ENCODE peak calls at places on chromosomes 16 and 17, in seven cellular contexts. J is GM13977, Z is glutamatergic neuron, O is nephron progenitor cell, I is OCI-LY7, D is GM03348, V is posterior cingulate gyrus. Y is an unnamed sample.

GRCh38 chr16:80627108-80627507 is 86.3 kb downstream of the DYNLRB2 start:
- DNase-seq in J (peak), Z (no peak), O (no peak), I (no peak), D (no peak), V (no peak), Y (no peak)

GRCh38 chr16:67547423-67548264 is 14.7 kb upstream of the CTCF start:
- DNase-seq in J (peak), Z (no peak), O (no peak), I (peak), D (no peak), V (no peak), Y (peak)

GRCh38 chr17:74419862-74420492 is 11.9 kb upstream of the GPRC5C start:
- DNase-seq in J (no peak), Z (no peak), O (no peak), I (no peak), D (no peak), V (no peak), Y (no peak)

GRCh38 chr16:69013991-69014390 is 91.5 kb upstream of the HAS3 start:
- DNase-seq in J (no peak), Z (no peak), O (no peak), I (no peak), D (no peak), V (no peak), Y (no peak)

GRCh38 chr17:16398270-16399267 is 16.8 kb upstream of the TRPV2 start:
- DNase-seq in J (peak), Z (no peak), O (no peak), I (peak), D (no peak), V (no peak), Y (no peak)

GRCh38 chr17:39027037-39027436 is 59.8 kb upstream of the FBXO47 start:
- DNase-seq in J (peak), Z (peak), O (peak), I (no peak), D (peak), V (no peak), Y (no peak)

GRCh38 chr16:1960665-1961630 is 1.6 kb downstream of the NDUFB10 start:
- DNase-seq in J (no peak), Z (peak), O (no peak), I (peak), D (no peak), V (no peak), Y (no peak)

GRCh38 chr17:80751460-80752368 is 207.1 kb downstream of the RPTOR start:
- DNase-seq in J (no peak), Z (no peak), O (no peak), I (no peak), D (peak), V (no peak), Y (no peak)

GRCh38 chr16:65572156-65572555 is 450.3 kb upstream of the CDH11 start:
- DNase-seq in J (no peak), Z (no peak), O (no peak), I (no peak), D (peak), V (no peak), Y (no peak)

GRCh38 chr17:34665150-34665802 is 85.9 kb downstream of the TMEM132E start:
- DNase-seq in J (no peak), Z (no peak), O (no peak), I (peak), D (no peak), V (no peak), Y (no peak)

GRCh38 chr16:25390761-25391160 is 133.1 kb upstream of the ZKSCAN2 start:
- DNase-seq in J (no peak), Z (no peak), O (no peak), I (no peak), D (no peak), V (no peak), Y (no peak)

Y was measured in effector memory CD4-positive, alpha-beta T cell.